ENCODE peak calls at places on chromosomes 5 and 9, in nine cellular contexts. F is stomach, Z is tibial nerve, N is GM12878, L is A549, D is suprapubic skin, M is sigmoid colon, S is upper lobe of left lung, H is SK-N-SH. V is an unnamed sample.

GRCh38 chr9:93321220-93321610 is 130.3 kb upstream of the FAM120A start:
- DNase-seq in N (no peak), D (no peak), L (no peak), S (no peak), H (peak; percentile 30), M (no peak), Z (no peak), F (no peak), V (no peak)

GRCh38 chr9:22170162-22170932 is 161.2 kb upstream of the CDKN2B start:
- DNase-seq in Z (no peak), N (no peak), L (peak; percentile 82), D (no peak), M (no peak), S (no peak), H (no peak), F (no peak), V (no peak)

GRCh38 chr5:38265546-38266179 is 7.3 kb downstream of the EGFLAM start:
- DNase-seq in N (no peak), L (peak; percentile 46), H (peak; percentile 67), M (no peak), D (peak; percentile 69), S (peak; percentile 49), Z (peak; percentile 48), F (peak; percentile 61), V (peak; percentile 71)

GRCh38 chr5:153749941-153750340 is 259.5 kb downstream of the GRIA1 start:
- DNase-seq in Z (no peak), H (no peak), M (no peak), S (no peak), N (no peak), L (no peak), D (no peak), F (no peak), V (no peak)

GRCh38 chr9:95098391-95098921 is 219.1 kb downstream of the FANCC start:
- DNase-seq in Z (no peak), S (no peak), F (no peak), N (no peak), H (no peak), L (no peak), D (no peak), M (no peak), V (no peak)

GRCh38 chr5:1293997-1294838 is 650 bp downstream of the TERT start:
- DNase-seq in L (peak; percentile 26), S (no peak), F (peak; percentile 17), M (peak; percentile 54), H (peak; percentile 55), D (peak; percentile 51), Z (no peak), N (no peak), V (no peak)

GRCh38 chr9:34540826-34541225 is 18.0 kb upstream of the ENHO start:
- DNase-seq in H (peak; percentile 10), N (no peak), L (peak; percentile 45), F (no peak), D (no peak), Z (no peak), M (peak; percentile 25), S (no peak), V (no peak)

GRCh38 chr9:84271004-84271886 is 69.3 kb downstream of the SLC28A3 start:
- DNase-seq in L (no peak), N (no peak), D (peak; percentile 67), F (peak; percentile 36), M (peak; percentile 76), H (peak; percentile 56), S (peak; percentile 42), Z (peak; percentile 26), V (peak; percentile 56)

GRCh38 chr9:85172001-85172978 is 502.8 kb downstream of the NTRK2 start:
- DNase-seq in M (no peak), S (no peak), N (no peak), F (no peak), D (no peak), H (no peak), L (no peak), Z (peak; percentile 32), V (no peak)

GRCh38 chr9:121294181-121294743 is 26.3 kb downstream of the GSN start:
- DNase-seq in L (no peak), N (no peak), Z (peak; percentile 46), D (peak; percentile 70), H (no peak), S (no peak), F (no peak), M (peak; percentile 82), V (peak; percentile 59)

GRCh38 chr5:37477426-37477825 is 98.3 kb downstream of the WDR70 start:
- DNase-seq in M (no peak), L (no peak), D (no peak), S (no peak), F (no peak), H (no peak), Z (no peak), N (no peak), V (no peak)

GRCh38 chr5:93274291-93274690 is 306.7 kb downstream of the NR2F1-AS1 start:
- DNase-seq in L (no peak), S (no peak), H (no peak), F (no peak), Z (no peak), D (no peak), M (no peak), N (no peak), V (no peak)

GRCh38 chr5:60066502-60066901 is 173.0 kb upstream of the PDE4D start:
- DNase-seq in S (no peak), F (no peak), L (no peak), M (no peak), H (no peak), Z (no peak), D (no peak), N (no peak), V (no peak)

GRCh38 chr5:141664733-141665461 is 13.7 kb upstream of the FCHSD1 start:
- DNase-seq in L (peak; percentile 69), N (peak; percentile 31), D (peak; percentile 76), M (peak; percentile 84), F (peak; percentile 91), Z (peak; percentile 49), S (peak; percentile 86), H (peak; percentile 90), V (peak; percentile 66)

GRCh38 chr9:68904454-68904853 is 109.5 kb downstream of the PRKACG start:
- DNase-seq in M (no peak), Z (no peak), L (no peak), H (no peak), S (no peak), N (no peak), F (no peak), D (no peak), V (no peak)

GRCh38 chr5:10704949-10705621 is 55.9 kb downstream of the DAP start:
- DNase-seq in M (no peak), L (no peak), H (no peak), S (no peak), D (no peak), Z (no peak), N (no peak), F (no peak), V (no peak)

GRCh38 chr5:79835220-79835714 is 145.6 kb downstream of the CMYA5 start:
- DNase-seq in S (no peak), L (no peak), M (no peak), F (no peak), Z (no peak), N (no peak), H (no peak), D (no peak), V (no peak)

GRCh38 chr5:32538031-32538547 is 47.3 kb upstream of the SUB1 start:
- DNase-seq in M (no peak), D (no peak), L (no peak), F (peak; percentile 29), Z (no peak), N (peak; percentile 81), H (no peak), S (no peak), V (no peak)

GRCh38 chr5:90434116-90434714 is 24.7 kb upstream of the CETN3 start:
- DNase-seq in L (peak; percentile 57), D (no peak), M (no peak), F (peak; percentile 33), S (peak; percentile 62), Z (no peak), N (no peak), H (peak; percentile 25), V (peak; percentile 37)
- TF ChIP-seq EP300 in L (no peak), D (no peak), M (no peak), F (no peak), S (no peak), Z (no peak), N (no peak), H (no peak), V (no peak)

DNA sequence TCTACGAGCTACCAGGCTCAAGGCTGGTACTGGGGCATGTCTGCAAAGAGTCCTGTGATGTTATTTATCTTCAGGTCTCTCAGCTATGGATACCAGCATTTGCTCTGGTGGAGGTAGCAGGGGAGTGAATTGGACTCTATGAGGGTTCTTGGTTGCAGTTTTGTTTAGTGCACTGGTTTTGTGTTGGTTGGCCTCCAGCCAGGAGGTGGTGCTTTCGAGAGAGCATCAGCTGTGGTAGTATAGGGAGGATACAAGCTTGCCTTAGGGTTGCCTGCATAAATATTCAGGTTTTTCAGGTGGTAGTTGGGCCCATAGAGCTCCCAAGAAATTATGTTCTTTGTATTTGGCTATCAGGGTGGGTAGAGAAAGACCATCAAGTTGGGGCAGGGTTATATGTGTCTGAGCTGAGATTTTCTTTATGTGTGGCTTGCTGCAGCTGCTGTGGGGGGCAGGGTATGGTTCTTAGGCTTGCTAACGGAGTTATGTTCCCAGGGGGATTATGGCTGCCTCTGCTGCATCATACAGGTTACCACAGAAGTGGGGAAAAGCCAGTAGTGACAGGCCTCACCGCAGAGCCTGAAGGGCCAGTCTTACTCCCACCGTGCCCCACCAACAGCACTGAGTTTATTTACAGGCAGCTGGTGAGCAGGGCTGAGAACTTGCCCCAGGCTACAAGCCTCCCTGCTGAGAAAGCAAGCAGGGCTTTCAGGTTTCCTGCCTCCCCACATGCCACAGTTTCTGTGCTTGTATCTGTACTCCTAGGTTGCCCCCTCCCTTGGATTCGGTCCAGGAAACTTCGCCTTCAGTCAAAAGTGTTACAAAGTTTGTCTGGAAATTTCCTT is 9.8 kb upstream of the RIOK2 start:
- DNase-seq in M (no peak), S (no peak), H (no peak), F (no peak), N (peak; percentile 63), D (no peak), L (no peak), Z (no peak), V (no peak)
- H3K4me3 ChIP-seq in M (no peak overlapping the region), S (no peak overlapping the region), H (no peak overlapping the region), F (no peak overlapping the region), N (peak overlapping the region; percentile 32), D (no peak overlapping the region), L (no peak overlapping the region), Z (no peak overlapping the region), V (no peak overlapping the region)

GRCh38 chr9:78453450-78453849 is 156.5 kb downstream of the PSAT1 start:
- DNase-seq in M (no peak), F (no peak), N (no peak), Z (no peak), L (no peak), H (no peak), S (no peak), D (no peak), V (no peak)
- TF ChIP-seq EP300 in M (no peak), F (no peak), N (no peak), Z (no peak), L (no peak), H (no peak), S (no peak), D (no peak), V (no peak)

DNA sequence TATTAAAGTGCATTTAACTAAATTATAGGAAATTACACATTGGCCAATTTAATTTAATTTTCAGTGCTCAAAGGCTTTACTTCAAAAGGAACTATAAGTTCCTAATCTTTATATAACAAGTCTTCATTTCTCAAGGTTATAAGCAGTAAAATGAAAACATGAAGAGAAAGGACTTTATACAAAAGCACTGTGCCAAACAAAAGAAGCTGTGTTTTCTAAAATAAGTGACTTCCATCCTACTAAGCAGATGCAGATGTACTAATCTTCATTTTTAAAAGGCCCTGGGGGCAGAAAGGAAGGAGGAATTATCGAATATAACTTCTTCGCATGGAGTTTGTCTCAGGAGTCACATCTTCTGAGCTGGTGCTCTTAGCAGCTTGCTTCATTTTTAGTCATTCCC is 81.4 kb downstream of the SHC3 start:
- DNase-seq in L (no peak), F (no peak), H (no peak), Z (no peak), N (no peak), S (no peak), D (no peak), M (no peak), V (no peak)
- H3K4me3 ChIP-seq in L (no peak overlapping the region), F (no peak overlapping the region), H (no peak overlapping the region), Z (no peak overlapping the region), N (no peak overlapping the region), S (no peak overlapping the region), D (no peak overlapping the region), M (no peak overlapping the region), V (no peak overlapping the region)

V was measured in ovary.